ENCODE peak calls at places on chromosome 2, in seven cellular contexts. One of them, this sample, is unnamed.
A peak's percentile ranks its signal among the peaks of the same experiment; 100 is the strongest.

GRCh38 chr2:134683561-134684112 is 35.2 kb downstream of the TMEM163 start:
- DNase-seq in endothelial cell of umbilical vein: peak; percentile 97
- DNase-seq in A549: no peak
- DNase-seq in choroid plexus epithelial cell: no peak
- DNase-seq in sciatic nerve: no peak
- DNase-seq in stimulated activated naive CD4-positive, alpha-beta T cell: no peak
- DNase-seq in activated T-helper 1 cell treated with anti-CD3 and anti-CD28 coated beads, Interleukin-12 subunit alpha, Interleukin-12 subunit beta, Interleukin-2, Interleukin-4 antibody, amounts not matched to agents 30 ng/mL and 10 ng/mL and 1 ng/mL, durations not matched to agents 14 hours and 24 hours and 36 hours: no peak
- DNase-seq in this sample: no peak

GRCh38 chr2:57598552-57598951 is 448.1 kb upstream of the VRK2 start:
- DNase-seq in A549: no peak
- DNase-seq in sciatic nerve: no peak
- DNase-seq in stimulated activated naive CD4-positive, alpha-beta T cell: no peak
- DNase-seq in activated T-helper 1 cell treated with anti-CD3 and anti-CD28 coated beads, Interleukin-12 subunit alpha, Interleukin-12 subunit beta, Interleukin-2, Interleukin-4 antibody, amounts not matched to agents 30 ng/mL and 10 ng/mL and 1 ng/mL, durations not matched to agents 14 hours and 24 hours and 36 hours: no peak
- DNase-seq in choroid plexus epithelial cell: no peak
- DNase-seq in endothelial cell of umbilical vein: no peak
- DNase-seq in this sample: no peak

GRCh38 chr2:215397632-215398341 is 38.1 kb downstream of the FN1 start:
- DNase-seq in stimulated activated naive CD4-positive, alpha-beta T cell: no peak
- DNase-seq in sciatic nerve: no peak
- DNase-seq in endothelial cell of umbilical vein: peak; percentile 35
- DNase-seq in choroid plexus epithelial cell: peak; percentile 72
- DNase-seq in A549: no peak
- DNase-seq in activated T-helper 1 cell treated with anti-CD3 and anti-CD28 coated beads, Interleukin-12 subunit alpha, Interleukin-12 subunit beta, Interleukin-2, Interleukin-4 antibody, amounts not matched to agents 30 ng/mL and 10 ng/mL and 1 ng/mL, durations not matched to agents 14 hours and 24 hours and 36 hours: no peak
- DNase-seq in this sample: no peak

GRCh38 chr2:74383254-74383653 is 3.1 kb upstream of the DCTN1 start:
- DNase-seq in stimulated activated naive CD4-positive, alpha-beta T cell: no peak
- DNase-seq in choroid plexus epithelial cell: peak; percentile 86
- DNase-seq in endothelial cell of umbilical vein: peak; percentile 74
- DNase-seq in A549: no peak
- DNase-seq in activated T-helper 1 cell treated with anti-CD3 and anti-CD28 coated beads, Interleukin-12 subunit alpha, Interleukin-12 subunit beta, Interleukin-2, Interleukin-4 antibody, amounts not matched to agents 30 ng/mL and 10 ng/mL and 1 ng/mL, durations not matched to agents 14 hours and 24 hours and 36 hours: no peak
- DNase-seq in sciatic nerve: no peak
- DNase-seq in this sample: no peak

GRCh38 chr2:41647468-41648042 is 400.3 kb upstream of the PKDCC start:
- DNase-seq in stimulated activated naive CD4-positive, alpha-beta T cell: no peak
- DNase-seq in activated T-helper 1 cell treated with anti-CD3 and anti-CD28 coated beads, Interleukin-12 subunit alpha, Interleukin-12 subunit beta, Interleukin-2, Interleukin-4 antibody, amounts not matched to agents 30 ng/mL and 10 ng/mL and 1 ng/mL, durations not matched to agents 14 hours and 24 hours and 36 hours: no peak
- DNase-seq in choroid plexus epithelial cell: no peak
- DNase-seq in endothelial cell of umbilical vein: no peak
- DNase-seq in sciatic nerve: no peak
- DNase-seq in A549: no peak
- DNase-seq in this sample: no peak

GRCh38 chr2:71798266-71799012 is 345.1 kb downstream of the DYSF start:
- DNase-seq in stimulated activated naive CD4-positive, alpha-beta T cell: no peak
- DNase-seq in A549: peak; percentile 74
- DNase-seq in choroid plexus epithelial cell: peak; percentile 59
- DNase-seq in sciatic nerve: no peak
- DNase-seq in activated T-helper 1 cell treated with anti-CD3 and anti-CD28 coated beads, Interleukin-12 subunit alpha, Interleukin-12 subunit beta, Interleukin-2, Interleukin-4 antibody, amounts not matched to agents 30 ng/mL and 10 ng/mL and 1 ng/mL, durations not matched to agents 14 hours and 24 hours and 36 hours: no peak
- DNase-seq in endothelial cell of umbilical vein: peak; percentile 39
- DNase-seq in this sample: peak; percentile 53

GRCh38 chr2:152098033-152098797 is 629 bp downstream of the CACNB4 start:
- DNase-seq in A549: peak; percentile 17
- DNase-seq in choroid plexus epithelial cell: peak; percentile 14
- DNase-seq in endothelial cell of umbilical vein: no peak
- DNase-seq in stimulated activated naive CD4-positive, alpha-beta T cell: no peak
- DNase-seq in activated T-helper 1 cell treated with anti-CD3 and anti-CD28 coated beads, Interleukin-12 subunit alpha, Interleukin-12 subunit beta, Interleukin-2, Interleukin-4 antibody, amounts not matched to agents 30 ng/mL and 10 ng/mL and 1 ng/mL, durations not matched to agents 14 hours and 24 hours and 36 hours: no peak
- DNase-seq in sciatic nerve: peak; percentile 64
- DNase-seq in this sample: peak; percentile 31

GRCh38 chr2:43486604-43487003 is 109.2 kb downstream of the THADA start:
- DNase-seq in choroid plexus epithelial cell: no peak
- DNase-seq in endothelial cell of umbilical vein: peak; percentile 31
- DNase-seq in A549: no peak
- DNase-seq in stimulated activated naive CD4-positive, alpha-beta T cell: no peak
- DNase-seq in sciatic nerve: no peak
- DNase-seq in activated T-helper 1 cell treated with anti-CD3 and anti-CD28 coated beads, Interleukin-12 subunit alpha, Interleukin-12 subunit beta, Interleukin-2, Interleukin-4 antibody, amounts not matched to agents 30 ng/mL and 10 ng/mL and 1 ng/mL, durations not matched to agents 14 hours and 24 hours and 36 hours: no peak
- DNase-seq in this sample: no peak

GRCh38 chr2:112644933-112645395 is 775 bp upstream of the SLC20A1 start:
- DNase-seq in choroid plexus epithelial cell: peak; percentile 65
- DNase-seq in stimulated activated naive CD4-positive, alpha-beta T cell: no peak
- DNase-seq in sciatic nerve: no peak
- DNase-seq in activated T-helper 1 cell treated with anti-CD3 and anti-CD28 coated beads, Interleukin-12 subunit alpha, Interleukin-12 subunit beta, Interleukin-2, Interleukin-4 antibody, amounts not matched to agents 30 ng/mL and 10 ng/mL and 1 ng/mL, durations not matched to agents 14 hours and 24 hours and 36 hours: no peak
- DNase-seq in A549: no peak
- DNase-seq in endothelial cell of umbilical vein: peak; percentile 66
- DNase-seq in this sample: peak; percentile 64

GRCh38 chr2:191917430-191917881 is 70.6 kb upstream of the CAVIN2 start:
- DNase-seq in endothelial cell of umbilical vein: peak; percentile 86
- DNase-seq in activated T-helper 1 cell treated with anti-CD3 and anti-CD28 coated beads, Interleukin-12 subunit alpha, Interleukin-12 subunit beta, Interleukin-2, Interleukin-4 antibody, amounts not matched to agents 30 ng/mL and 10 ng/mL and 1 ng/mL, durations not matched to agents 14 hours and 24 hours and 36 hours: no peak
- DNase-seq in A549: no peak
- DNase-seq in choroid plexus epithelial cell: no peak
- DNase-seq in sciatic nerve: no peak
- DNase-seq in stimulated activated naive CD4-positive, alpha-beta T cell: no peak
- DNase-seq in this sample: no peak

GRCh38 chr2:26072925-26073768 is 39.3 kb downstream of the RAB10 start:
- DNase-seq in stimulated activated naive CD4-positive, alpha-beta T cell: no peak
- DNase-seq in A549: no peak
- DNase-seq in sciatic nerve: no peak
- DNase-seq in endothelial cell of umbilical vein: peak; percentile 17
- DNase-seq in activated T-helper 1 cell treated with anti-CD3 and anti-CD28 coated beads, Interleukin-12 subunit alpha, Interleukin-12 subunit beta, Interleukin-2, Interleukin-4 antibody, amounts not matched to agents 30 ng/mL and 10 ng/mL and 1 ng/mL, durations not matched to agents 14 hours and 24 hours and 36 hours: no peak
- DNase-seq in choroid plexus epithelial cell: peak; percentile 21
- DNase-seq in this sample: no peak

GRCh38 chr2:229193281-229193680 is 77.8 kb downstream of the PID1 start:
- DNase-seq in sciatic nerve: no peak
- DNase-seq in A549: no peak
- DNase-seq in choroid plexus epithelial cell: no peak
- DNase-seq in stimulated activated naive CD4-positive, alpha-beta T cell: no peak
- DNase-seq in endothelial cell of umbilical vein: no peak
- DNase-seq in activated T-helper 1 cell treated with anti-CD3 and anti-CD28 coated beads, Interleukin-12 subunit alpha, Interleukin-12 subunit beta, Interleukin-2, Interleukin-4 antibody, amounts not matched to agents 30 ng/mL and 10 ng/mL and 1 ng/mL, durations not matched to agents 14 hours and 24 hours and 36 hours: no peak
- DNase-seq in this sample: no peak

GRCh38 chr2:168396131-168396530 is 59.9 kb upstream of the CERS6 start:
- DNase-seq in activated T-helper 1 cell treated with anti-CD3 and anti-CD28 coated beads, Interleukin-12 subunit alpha, Interleukin-12 subunit beta, Interleukin-2, Interleukin-4 antibody, amounts not matched to agents 30 ng/mL and 10 ng/mL and 1 ng/mL, durations not matched to agents 14 hours and 24 hours and 36 hours: no peak
- DNase-seq in stimulated activated naive CD4-positive, alpha-beta T cell: no peak
- DNase-seq in choroid plexus epithelial cell: peak; percentile 62
- DNase-seq in endothelial cell of umbilical vein: no peak
- DNase-seq in A549: no peak
- DNase-seq in sciatic nerve: no peak
- DNase-seq in this sample: no peak

GRCh38 chr2:1253608-1254007 is 159.7 kb upstream of the TPO start:
- DNase-seq in activated T-helper 1 cell treated with anti-CD3 and anti-CD28 coated beads, Interleukin-12 subunit alpha, Interleukin-12 subunit beta, Interleukin-2, Interleukin-4 antibody, amounts not matched to agents 30 ng/mL and 10 ng/mL and 1 ng/mL, durations not matched to agents 14 hours and 24 hours and 36 hours: no peak
- DNase-seq in sciatic nerve: no peak
- DNase-seq in stimulated activated naive CD4-positive, alpha-beta T cell: no peak
- DNase-seq in endothelial cell of umbilical vein: no peak
- DNase-seq in A549: no peak
- DNase-seq in choroid plexus epithelial cell: no peak
- DNase-seq in this sample: no peak

GRCh38 chr2:44120428-44120827 is 48.2 kb upstream of the PPM1B start:
- DNase-seq in sciatic nerve: no peak
- DNase-seq in choroid plexus epithelial cell: peak; percentile 90
- DNase-seq in activated T-helper 1 cell treated with anti-CD3 and anti-CD28 coated beads, Interleukin-12 subunit alpha, Interleukin-12 subunit beta, Interleukin-2, Interleukin-4 antibody, amounts not matched to agents 30 ng/mL and 10 ng/mL and 1 ng/mL, durations not matched to agents 14 hours and 24 hours and 36 hours: peak; percentile 1
- DNase-seq in stimulated activated naive CD4-positive, alpha-beta T cell: peak; percentile 81
- DNase-seq in A549: no peak
- DNase-seq in endothelial cell of umbilical vein: no peak
- DNase-seq in this sample: no peak

GRCh38 chr2:238097988-238098853 is 1.9 kb upstream of the ESPNL start:
- DNase-seq in endothelial cell of umbilical vein: peak; percentile 79
- DNase-seq in choroid plexus epithelial cell: peak; percentile 68
- DNase-seq in activated T-helper 1 cell treated with anti-CD3 and anti-CD28 coated beads, Interleukin-12 subunit alpha, Interleukin-12 subunit beta, Interleukin-2, Interleukin-4 antibody, amounts not matched to agents 30 ng/mL and 10 ng/mL and 1 ng/mL, durations not matched to agents 14 hours and 24 hours and 36 hours: no peak
- DNase-seq in A549: peak; percentile 71
- DNase-seq in sciatic nerve: peak; percentile 76
- DNase-seq in stimulated activated naive CD4-positive, alpha-beta T cell: peak; percentile 3
- DNase-seq in this sample: no peak

GRCh38 chr2:229591611-229592010 is 122.7 kb downstream of the DNER start:
- DNase-seq in stimulated activated naive CD4-positive, alpha-beta T cell: no peak
- DNase-seq in A549: no peak
- DNase-seq in activated T-helper 1 cell treated with anti-CD3 and anti-CD28 coated beads, Interleukin-12 subunit alpha, Interleukin-12 subunit beta, Interleukin-2, Interleukin-4 antibody, amounts not matched to agents 30 ng/mL and 10 ng/mL and 1 ng/mL, durations not matched to agents 14 hours and 24 hours and 36 hours: no peak
- DNase-seq in sciatic nerve: no peak
- DNase-seq in endothelial cell of umbilical vein: no peak
- DNase-seq in choroid plexus epithelial cell: no peak
- DNase-seq in this sample: no peak

GRCh38 chr2:30684026-30684425 is 123.2 kb downstream of the CAPN13 start:
- DNase-seq in sciatic nerve: no peak
- DNase-seq in stimulated activated naive CD4-positive, alpha-beta T cell: no peak
- DNase-seq in choroid plexus epithelial cell: no peak
- DNase-seq in endothelial cell of umbilical vein: no peak
- DNase-seq in activated T-helper 1 cell treated with anti-CD3 and anti-CD28 coated beads, Interleukin-12 subunit alpha, Interleukin-12 subunit beta, Interleukin-2, Interleukin-4 antibody, amounts not matched to agents 30 ng/mL and 10 ng/mL and 1 ng/mL, durations not matched to agents 14 hours and 24 hours and 36 hours: no peak
- DNase-seq in A549: no peak
- DNase-seq in this sample: no peak

GRCh38 chr2:101395545-101396351 is 8.4 kb upstream of the CREG2 start:
- DNase-seq in sciatic nerve: no peak
- DNase-seq in A549: no peak
- DNase-seq in endothelial cell of umbilical vein: no peak
- DNase-seq in choroid plexus epithelial cell: no peak
- DNase-seq in activated T-helper 1 cell treated with anti-CD3 and anti-CD28 coated beads, Interleukin-12 subunit alpha, Interleukin-12 subunit beta, Interleukin-2, Interleukin-4 antibody, amounts not matched to agents 30 ng/mL and 10 ng/mL and 1 ng/mL, durations not matched to agents 14 hours and 24 hours and 36 hours: no peak
- DNase-seq in stimulated activated naive CD4-positive, alpha-beta T cell: no peak
- DNase-seq in this sample: no peak

GRCh38 chr2:236244256-236244655 is 19.9 kb downstream of the ASB18 start:
- DNase-seq in A549: no peak
- DNase-seq in choroid plexus epithelial cell: no peak
- DNase-seq in stimulated activated naive CD4-positive, alpha-beta T cell: no peak
- DNase-seq in activated T-helper 1 cell treated with anti-CD3 and anti-CD28 coated beads, Interleukin-12 subunit alpha, Interleukin-12 subunit beta, Interleukin-2, Interleukin-4 antibody, amounts not matched to agents 30 ng/mL and 10 ng/mL and 1 ng/mL, durations not matched to agents 14 hours and 24 hours and 36 hours: no peak
- DNase-seq in sciatic nerve: no peak
- DNase-seq in endothelial cell of umbilical vein: no peak
- DNase-seq in this sample: no peak

GRCh38 chr2:46923011-46923669 is 7.5 kb upstream of the MCFD2 start:
- DNase-seq in activated T-helper 1 cell treated with anti-CD3 and anti-CD28 coated beads, Interleukin-12 subunit alpha, Interleukin-12 subunit beta, Interleukin-2, Interleukin-4 antibody, amounts not matched to agents 30 ng/mL and 10 ng/mL and 1 ng/mL, durations not matched to agents 14 hours and 24 hours and 36 hours: no peak
- DNase-seq in sciatic nerve: no peak
- DNase-seq in stimulated activated naive CD4-positive, alpha-beta T cell: no peak
- DNase-seq in A549: no peak
- DNase-seq in endothelial cell of umbilical vein: no peak
- DNase-seq in choroid plexus epithelial cell: peak; percentile 31
- DNase-seq in this sample: no peak